ENCODE peak calls at places on chromosomes 3 and 15, in seven cellular contexts. C is NCI-H774; K is hepatic stellate cell; A is HCEC 1CT; X is NCI-H1436; I is CD4-positive, CD25-positive, alpha-beta regulatory T cell; G is fibroblast of the conjunctiva. J is an unnamed sample.
A peak's percentile ranks its signal among the peaks of the same experiment; 100 is the strongest.

GRCh38 chr3:38154625-38155255 is 10.6 kb upstream of the OXSR1 start:
- DNase-seq in X (no peak), K (no peak), A (no peak), G (no peak), I (no peak), C (no peak), J (no peak)

GRCh38 chr3:9062570-9062969 is 99.3 kb upstream of the RAD18 start:
- DNase-seq in K (no peak), G (no peak), A (no peak), C (no peak), I (no peak), X (no peak), J (no peak)

GRCh38 chr3:34837848-34838741 is 801.2 kb upstream of the ARPP21 start:
- DNase-seq in G (no peak), A (no peak), K (no peak), C (no peak), X (no peak), I (no peak), J (no peak)

GRCh38 chr15:101258238-101259144 is 6.6 kb upstream of the CHSY1 start:
- DNase-seq in A (peak; percentile 64), X (peak; percentile 9), G (peak; percentile 79), K (peak; percentile 50), C (peak; percentile 58), I (peak; percentile 57), J (peak; percentile 19)

GRCh38 chr3:181710581-181711255 is 1.0 kb upstream of the SOX2 start:
- DNase-seq in A (no peak), C (peak; percentile 86), I (no peak), G (no peak), K (no peak), X (peak; percentile 73), J (no peak)

GRCh38 chr3:183824761-183825379 is 507 bp downstream of the MAP6D1 start:
- DNase-seq in X (no peak), I (peak; percentile 9), A (no peak), K (peak; percentile 50), G (no peak), C (no peak), J (no peak)

GRCh38 chr15:68483165-68483564 is 51.2 kb upstream of the ITGA11 start:
- DNase-seq in C (no peak), X (no peak), K (no peak), G (no peak), A (no peak), I (no peak), J (no peak)

GRCh38 chr15:44662478-44663409 is 718 bp downstream of the SPG11 start:
- DNase-seq in G (peak; percentile 26), I (peak; percentile 88), K (peak; percentile 45), X (peak; percentile 31), C (peak; percentile 52), A (peak; percentile 58), J (no peak)

GRCh38 chr3:172622156-172622555 is 88.7 kb downstream of the NCEH1 start:
- DNase-seq in C (no peak), A (no peak), I (no peak), G (no peak), K (no peak), X (no peak), J (no peak)

GRCh38 chr3:100257601-100258000 is 3.2 kb upstream of the TBC1D23 start:
- DNase-seq in I (no peak), G (peak; percentile 41), K (no peak), A (peak; percentile 96), C (no peak), X (no peak), J (no peak)

GRCh38 chr3:126621171-126621570 is 33.8 kb downstream of the TXNRD3 start:
- DNase-seq in A (peak; percentile 60), K (peak; percentile 7), X (no peak), C (no peak), G (peak; percentile 21), I (no peak), J (no peak)

GRCh38 chr3:134985841-134986520 is 190.9 kb downstream of the EPHB1 start:
- DNase-seq in A (no peak), K (no peak), X (no peak), C (no peak), I (no peak), G (no peak), J (no peak)

GRCh38 chr3:117706037-117706436 is 996.5 kb downstream of the TUSC7 start:
- DNase-seq in I (no peak), X (no peak), C (no peak), A (peak; percentile 92), G (peak; percentile 95), K (peak; percentile 10), J (no peak)

GRCh38 chr3:59300727-59301134 is 250.9 kb upstream of the CFAP20DC start:
- DNase-seq in G (no peak), I (no peak), K (no peak), C (no peak), A (no peak), X (no peak), J (no peak)